ENCODE peak calls at places on chromosomes 2 and 18, in ten cellular contexts. U is CD8-positive, alpha-beta T cell; F is right cardiac atrium; A is heart left ventricle; W is SK-N-SH; X is fibroblast of lung; I is adrenal gland; N is body of pancreas; J is H9; G is psoas muscle. Q is an unnamed sample.

GRCh38 chr2:199757466-199757865 is 93.5 kb downstream of the FTCDNL1 start:
- DNase-seq in U (no peak), J (no peak), X (peak; percentile 16), A (peak; percentile 75), F (peak; percentile 76), N (no peak), G (peak; percentile 66), W (no peak), I (peak; percentile 45), Q (peak; percentile 36)

GRCh38 chr18:14026199-14026598 is 106.0 kb downstream of the ZNF519 start:
- DNase-seq in X (no peak), I (no peak), F (no peak), A (no peak), U (no peak), G (no peak), N (no peak), W (no peak), J (peak; percentile 35), Q (no peak)

GRCh38 chr18:59667488-59667887 is 29.7 kb downstream of the CCBE1 start:
- DNase-seq in J (no peak), X (no peak), U (no peak), N (no peak), A (no peak), W (no peak), G (no peak), I (no peak), F (no peak), Q (no peak)

GRCh38 chr2:75053484-75054112 is 95.2 kb downstream of the POLE4 start:
- DNase-seq in N (peak; percentile 27), I (no peak), X (no peak), W (peak; percentile 58), J (peak; percentile 82), G (no peak), F (no peak), U (no peak), A (no peak), Q (no peak)

GRCh38 chr2:221211653-221212052 is 360.5 kb downstream of the EPHA4 start:
- DNase-seq in I (no peak), J (no peak), X (no peak), F (no peak), W (no peak), G (no peak), A (no peak), N (no peak), U (no peak), Q (no peak)

GRCh38 chr2:216279459-216279858 is 92.8 kb downstream of the MARCHF4 start:
- DNase-seq in X (no peak), G (peak; percentile 58), F (peak; percentile 40), A (no peak), W (peak; percentile 62), U (no peak), I (no peak), J (no peak), N (peak; percentile 21), Q (no peak)

GRCh38 chr2:240624950-240625621 is at the start of gene GPR35:
- DNase-seq in I (peak; percentile 16), U (peak; percentile 63), G (peak; percentile 62), F (peak; percentile 77), A (peak; percentile 32), N (peak; percentile 54), X (peak; percentile 73), W (no peak), J (peak; percentile 24), Q (no peak)

GRCh38 chr2:160064916-160065315 is 2.5 kb upstream of the PLA2R1 start:
- DNase-seq in F (no peak), U (no peak), I (no peak), G (no peak), W (no peak), N (no peak), J (no peak), X (no peak), A (no peak), Q (no peak)

GRCh38 chr18:27311114-27311513 is 126.0 kb upstream of the CHST9 start:
- DNase-seq in N (no peak), G (no peak), I (no peak), W (no peak), F (no peak), U (no peak), J (no peak), A (no peak), X (no peak), Q (no peak)

GRCh38 chr2:219702796-219703545 is 75.5 kb downstream of the SLC4A3 start:
- DNase-seq in U (no peak), X (no peak), F (no peak), N (no peak), I (no peak), G (peak; percentile 55), W (no peak), A (no peak), J (no peak), Q (no peak)

GRCh38 chr2:219706823-219707281 is 79.4 kb downstream of the SLC4A3 start:
- DNase-seq in U (no peak), J (no peak), I (no peak), X (peak; percentile 78), F (peak; percentile 48), W (no peak), N (no peak), A (peak; percentile 30), G (peak; percentile 62), Q (no peak)

GRCh38 chr2:219701847-219702634 is 74.6 kb downstream of the SLC4A3 start:
- DNase-seq in W (no peak), U (no peak), N (peak; percentile 46), G (peak; percentile 78), I (no peak), X (peak; percentile 79), A (peak; percentile 74), J (peak; percentile 49), F (no peak), Q (peak; percentile 43)

GRCh38 chr2:219707496-219708285 is 80.3 kb downstream of the SLC4A3 start:
- DNase-seq in A (no peak), U (no peak), W (no peak), J (no peak), G (no peak), I (no peak), F (no peak), X (peak; percentile 53), N (no peak), Q (no peak)

DNA sequence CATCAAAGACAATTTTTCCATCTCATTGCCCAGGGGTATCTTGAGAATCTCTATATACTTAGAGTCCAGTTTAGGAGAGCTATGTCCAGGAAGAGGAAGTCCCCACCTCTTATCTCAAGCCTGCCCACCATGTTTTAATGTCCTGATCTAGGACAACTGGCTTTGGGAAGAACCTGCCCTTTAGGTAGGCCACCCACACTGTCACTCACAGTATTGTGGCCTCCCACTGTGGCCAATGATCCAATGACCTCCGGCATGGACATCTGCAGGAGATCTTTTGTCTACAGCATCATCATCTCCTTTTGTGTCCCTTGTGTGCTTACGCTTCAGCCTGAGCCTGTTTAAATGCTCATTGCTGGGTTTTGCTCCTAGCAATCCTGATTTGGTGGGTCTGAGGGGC is 77.4 kb downstream of the SLC4A3 start:
- DNase-seq in I (no peak), J (no peak), F (no peak), X (no peak), G (no peak), W (no peak), N (no peak), A (no peak), U (no peak), Q (no peak)
- H3K4me1 ChIP-seq in I (no peaks in the 10 kb centered on the region), J (peaks cover 11% of the 10 kb centered on the region), F (peaks cover 6% of the 10 kb centered on the region), X (no peaks in the 10 kb centered on the region), G (peaks cover 81% of the 10 kb centered on the region), W (no peaks in the 10 kb centered on the region), N (no peaks in the 10 kb centered on the region), A (no peaks in the 10 kb centered on the region), U (no peaks in the 10 kb centered on the region), Q (no peaks in the 10 kb centered on the region)

DNA sequence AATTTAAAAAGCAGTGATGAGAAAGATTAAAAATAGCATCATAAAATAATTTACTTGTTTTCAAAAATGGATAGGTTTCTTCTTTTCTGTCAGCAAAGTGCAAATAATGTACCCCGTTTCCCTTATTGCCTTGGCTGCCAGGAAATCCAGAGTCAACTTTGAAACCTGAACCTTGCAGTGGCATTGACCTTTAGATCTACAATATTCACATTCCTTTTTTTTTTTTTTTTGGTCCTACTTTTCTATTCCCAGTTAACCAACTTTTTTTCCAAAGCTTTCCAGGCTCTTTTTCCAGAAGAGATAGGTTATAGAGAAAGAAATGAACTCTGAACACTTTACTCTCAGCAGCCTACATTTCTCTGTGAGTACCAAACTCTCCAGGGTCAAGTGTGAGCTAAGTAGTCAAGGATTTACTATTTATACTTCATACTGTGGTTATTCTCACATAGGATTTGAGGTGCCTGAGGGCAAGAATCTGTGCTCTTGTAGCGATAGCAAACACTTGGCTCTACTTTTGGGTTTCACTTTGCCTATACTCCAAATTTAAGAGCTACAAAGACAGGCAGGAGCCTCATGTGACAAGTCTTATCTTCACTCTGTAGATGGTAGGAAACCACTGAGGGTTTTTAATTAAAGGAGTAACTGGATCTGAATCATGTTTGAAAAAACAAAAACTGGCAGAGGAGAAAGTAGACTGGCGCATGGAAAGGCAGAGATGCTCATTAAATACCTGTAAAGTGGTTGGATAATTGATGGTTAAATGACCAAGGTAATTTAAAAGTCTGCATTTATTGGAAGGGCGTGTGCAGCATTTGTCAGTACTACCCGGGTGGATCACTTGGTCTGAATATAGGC is 63.2 kb upstream of the TMEM17 start:
- DNase-seq in W (no peak), A (no peak), N (no peak), J (no peak), F (no peak), G (no peak), I (no peak), X (peak; percentile 32), U (no peak), Q (no peak)
- H3K27ac ChIP-seq in W (no peak overlapping the region), A (no peak overlapping the region), N (peak overlapping the region; percentile 6), J (no peak overlapping the region), F (no peak overlapping the region), G (no peak overlapping the region), I (no peak overlapping the region), X (no peak overlapping the region), U (no peak overlapping the region), Q (no peak overlapping the region)

GRCh38 chr18:46621871-46622270 is 35.1 kb downstream of the LOXHD1 start:
- DNase-seq in A (no peak), U (no peak), N (no peak), G (no peak), F (no peak), W (no peak), I (no peak), X (no peak), J (no peak), Q (no peak)
- H3K4me1 ChIP-seq in A (no peaks in the 10 kb centered on the region), U (peaks cover 35% of the 10 kb centered on the region), N (peaks cover 5% of the 10 kb centered on the region), G (no peaks in the 10 kb centered on the region), F (no peaks in the 10 kb centered on the region), W (peaks cover 22% of the 10 kb centered on the region), I (no peaks in the 10 kb centered on the region), X (no peaks in the 10 kb centered on the region), J (no peaks in the 10 kb centered on the region), Q (peaks cover 15% of the 10 kb centered on the region)

DNA sequence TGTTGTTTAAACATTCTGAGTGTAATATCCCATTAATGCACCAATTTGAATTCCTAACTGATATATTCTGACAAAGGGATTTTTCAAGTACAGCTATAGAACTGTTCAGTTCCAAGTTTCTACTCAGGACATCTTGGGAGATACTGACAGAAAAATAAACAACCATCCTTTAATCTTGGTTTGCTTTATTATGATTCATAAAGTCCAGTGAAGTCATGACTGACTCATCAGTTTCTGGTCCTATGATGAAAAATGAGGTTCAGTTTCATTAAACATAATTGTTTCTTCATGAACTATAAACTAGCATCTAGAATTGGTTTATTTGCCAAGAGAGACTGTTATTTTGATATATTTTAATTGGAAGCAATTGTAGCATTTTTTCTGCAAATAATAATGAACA is 896.2 kb downstream of the CCDC85A start:
- DNase-seq in X (peak; percentile 19), A (no peak), U (no peak), G (no peak), N (no peak), W (no peak), F (no peak), J (no peak), I (no peak), Q (no peak)
- H3K27ac ChIP-seq in X (no peak overlapping the region), A (no peak overlapping the region), U (no peak overlapping the region), G (no peak overlapping the region), N (no peak overlapping the region), W (no peak overlapping the region), F (no peak overlapping the region), J (no peak overlapping the region), I (no peak overlapping the region), Q (no peak overlapping the region)

GRCh38 chr2:130832296-130832940 is 4.3 kb upstream of the ARHGEF4 start:
- DNase-seq in N (no peak), A (no peak), X (no peak), U (no peak), I (no peak), F (no peak), G (peak; percentile 28), W (no peak), J (no peak), Q (no peak)
- H3K4me1 ChIP-seq in N (peaks cover 39% of the 10 kb centered on the region), A (no peaks in the 10 kb centered on the region), X (no peaks in the 10 kb centered on the region), U (no peaks in the 10 kb centered on the region), I (no peaks in the 10 kb centered on the region), F (no peaks in the 10 kb centered on the region), G (no peaks in the 10 kb centered on the region), W (no peaks in the 10 kb centered on the region), J (no peaks in the 10 kb centered on the region), Q (peaks cover 3% of the 10 kb centered on the region)

Q was measured in heart right ventricle.